ENCODE peak calls at places on chromosomes 16 and 17, in six cellular contexts. One of them, this sample, is unnamed.
A peak's percentile ranks its signal among the peaks of the same experiment; 100 is the strongest.

GRCh38 chr17:14359251-14359939 is 58.5 kb downstream of the HS3ST3B1 start:
- DNase-seq in mammary epithelial cell: no peak
- DNase-seq in fibroblast of mammary gland: no peak
- DNase-seq in mucosa of descending colon: no peak
- DNase-seq in testis: no peak
- DNase-seq in AG04449: no peak
- DNase-seq in this sample: no peak

GRCh38 chr16:84543931-84544776 is 39.7 kb upstream of the MEAK7 start:
- DNase-seq in testis: no peak
- DNase-seq in mucosa of descending colon: peak; percentile 58
- DNase-seq in AG04449: no peak
- DNase-seq in fibroblast of mammary gland: peak; percentile 31
- DNase-seq in mammary epithelial cell: no peak
- DNase-seq in this sample: no peak

GRCh38 chr17:1329745-1330343 is 50.4 kb downstream of the TRARG1 start:
- DNase-seq in mammary epithelial cell: no peak
- DNase-seq in fibroblast of mammary gland: no peak
- DNase-seq in AG04449: no peak
- DNase-seq in mucosa of descending colon: no peak
- DNase-seq in testis: no peak
- DNase-seq in this sample: no peak

GRCh38 chr16:2956566-2956956 is 7.5 kb upstream of the KREMEN2 start:
- DNase-seq in AG04449: no peak
- DNase-seq in testis: no peak
- DNase-seq in mucosa of descending colon: no peak
- DNase-seq in fibroblast of mammary gland: no peak
- DNase-seq in mammary epithelial cell: no peak
- DNase-seq in this sample: no peak

GRCh38 chr16:11780988-11781680 is 15.9 kb downstream of the ZC3H7A start:
- DNase-seq in mucosa of descending colon: no peak
- DNase-seq in AG04449: no peak
- DNase-seq in mammary epithelial cell: no peak
- DNase-seq in fibroblast of mammary gland: no peak
- DNase-seq in testis: no peak
- DNase-seq in this sample: no peak

GRCh38 chr17:3535253-3535995 is 22.2 kb downstream of the TRPV3 start:
- DNase-seq in mucosa of descending colon: peak; percentile 74
- DNase-seq in testis: peak; percentile 80
- DNase-seq in AG04449: no peak
- DNase-seq in fibroblast of mammary gland: peak; percentile 78
- DNase-seq in mammary epithelial cell: peak; percentile 34
- DNase-seq in this sample: peak; percentile 81

GRCh38 chr17:43908111-43908721 is 880 bp upstream of the MPP2 start:
- DNase-seq in testis: peak; percentile 83
- DNase-seq in AG04449: no peak
- DNase-seq in fibroblast of mammary gland: peak; percentile 69
- DNase-seq in mammary epithelial cell: no peak
- DNase-seq in mucosa of descending colon: peak; percentile 63
- DNase-seq in this sample: peak; percentile 74

GRCh38 chr17:58079300-58080033 is 3.8 kb upstream of the DYNLL2 start:
- DNase-seq in mammary epithelial cell: no peak
- DNase-seq in fibroblast of mammary gland: no peak
- DNase-seq in mucosa of descending colon: no peak
- DNase-seq in AG04449: no peak
- DNase-seq in testis: no peak
- DNase-seq in this sample: no peak

GRCh38 chr17:81556175-81556691 is 4.1 kb upstream of the FAAP100 start:
- DNase-seq in mucosa of descending colon: no peak
- DNase-seq in testis: no peak
- DNase-seq in mammary epithelial cell: no peak
- DNase-seq in fibroblast of mammary gland: peak; percentile 62
- DNase-seq in AG04449: no peak
- DNase-seq in this sample: peak; percentile 43

GRCh38 chr16:67910162-67910561 is 17.1 kb downstream of the PSKH1 start:
- DNase-seq in mucosa of descending colon: no peak
- DNase-seq in AG04449: peak; percentile 19
- DNase-seq in testis: no peak
- DNase-seq in fibroblast of mammary gland: peak; percentile 74
- DNase-seq in mammary epithelial cell: peak; percentile 81
- DNase-seq in this sample: peak; percentile 90

GRCh38 chr17:68801564-68801963 is 153.6 kb downstream of the ABCA8 start:
- DNase-seq in mammary epithelial cell: no peak
- DNase-seq in fibroblast of mammary gland: no peak
- DNase-seq in testis: no peak
- DNase-seq in AG04449: no peak
- DNase-seq in mucosa of descending colon: no peak
- DNase-seq in this sample: no peak

GRCh38 chr17:7858487-7858832 is 657 bp downstream of the CYB5D1 start:
- DNase-seq in mucosa of descending colon: peak; percentile 71
- DNase-seq in fibroblast of mammary gland: peak; percentile 48
- DNase-seq in testis: peak; percentile 57
- DNase-seq in AG04449: no peak
- DNase-seq in mammary epithelial cell: no peak
- DNase-seq in this sample: peak; percentile 61

GRCh38 chr17:64786337-64786736 is 124.2 kb upstream of the SMURF2 start:
- DNase-seq in fibroblast of mammary gland: no peak
- DNase-seq in AG04449: no peak
- DNase-seq in testis: no peak
- DNase-seq in mammary epithelial cell: peak; percentile 47
- DNase-seq in mucosa of descending colon: peak; percentile 83
- DNase-seq in this sample: no peak

GRCh38 chr17:64787921-64788271 is 125.8 kb upstream of the SMURF2 start:
- DNase-seq in fibroblast of mammary gland: no peak
- DNase-seq in AG04449: no peak
- DNase-seq in mucosa of descending colon: peak; percentile 36
- DNase-seq in mammary epithelial cell: no peak
- DNase-seq in testis: no peak
- DNase-seq in this sample: no peak

GRCh38 chr17:64785050-64785449 is 122.9 kb upstream of the SMURF2 start:
- DNase-seq in AG04449: no peak
- DNase-seq in mammary epithelial cell: no peak
- DNase-seq in fibroblast of mammary gland: no peak
- DNase-seq in testis: no peak
- DNase-seq in mucosa of descending colon: peak; percentile 32
- DNase-seq in this sample: no peak

GRCh38 chr17:64787255-64787920 is 125.3 kb upstream of the SMURF2 start:
- DNase-seq in mucosa of descending colon: peak; percentile 76
- DNase-seq in mammary epithelial cell: no peak
- DNase-seq in AG04449: no peak
- DNase-seq in fibroblast of mammary gland: no peak
- DNase-seq in testis: no peak
- DNase-seq in this sample: no peak

DNA sequence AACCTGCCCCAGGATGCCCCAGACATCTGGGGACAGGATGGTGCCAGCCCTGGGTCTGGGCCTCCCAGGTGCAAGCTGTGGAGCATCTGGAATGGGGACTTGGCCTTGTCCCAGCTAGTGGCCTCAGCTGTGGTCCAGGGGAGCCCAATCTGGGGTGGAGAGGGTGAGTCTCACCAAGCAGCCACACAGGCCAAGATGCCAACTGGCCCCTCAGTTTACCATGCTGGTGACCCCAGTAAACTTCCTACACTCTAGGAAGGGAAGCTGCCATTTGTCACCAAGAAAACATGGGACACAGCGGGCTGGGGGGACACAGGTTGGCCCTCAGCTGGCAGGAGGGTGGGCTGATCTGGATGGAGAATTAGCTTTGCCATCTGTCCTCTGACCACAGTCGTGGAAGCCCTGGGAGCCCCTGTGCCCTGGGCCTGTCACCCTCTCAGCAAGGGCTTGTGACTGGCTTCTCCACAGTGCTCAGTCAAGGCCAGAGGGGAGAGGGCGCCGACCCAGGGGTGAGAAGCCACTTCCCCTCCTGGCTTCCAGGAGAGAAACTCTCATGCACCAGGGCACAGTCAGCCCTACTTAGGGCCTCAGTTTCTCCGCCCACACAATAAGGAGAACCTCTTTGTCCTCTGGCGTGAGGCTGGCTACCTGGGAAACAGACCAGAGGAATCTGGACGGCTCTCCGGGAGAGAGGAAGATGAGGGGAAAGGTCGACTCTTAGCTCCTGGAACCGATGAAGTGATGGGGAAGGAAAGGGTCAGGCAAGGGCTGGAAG is 126.4 kb upstream of the SMURF2 start:
- DNase-seq in testis: no peak
- DNase-seq in AG04449: no peak
- DNase-seq in fibroblast of mammary gland: no peak
- DNase-seq in mammary epithelial cell: no peak
- DNase-seq in mucosa of descending colon: no peak
- DNase-seq in this sample: no peak
- TF ChIP-seq CTCF in testis: no peak
- TF ChIP-seq CTCF in AG04449: no peak
- TF ChIP-seq CTCF in fibroblast of mammary gland: no peak
- TF ChIP-seq CTCF in mammary epithelial cell: no peak
- TF ChIP-seq CTCF in mucosa of descending colon: no peak
- TF ChIP-seq CTCF in this sample: no peak

DNA sequence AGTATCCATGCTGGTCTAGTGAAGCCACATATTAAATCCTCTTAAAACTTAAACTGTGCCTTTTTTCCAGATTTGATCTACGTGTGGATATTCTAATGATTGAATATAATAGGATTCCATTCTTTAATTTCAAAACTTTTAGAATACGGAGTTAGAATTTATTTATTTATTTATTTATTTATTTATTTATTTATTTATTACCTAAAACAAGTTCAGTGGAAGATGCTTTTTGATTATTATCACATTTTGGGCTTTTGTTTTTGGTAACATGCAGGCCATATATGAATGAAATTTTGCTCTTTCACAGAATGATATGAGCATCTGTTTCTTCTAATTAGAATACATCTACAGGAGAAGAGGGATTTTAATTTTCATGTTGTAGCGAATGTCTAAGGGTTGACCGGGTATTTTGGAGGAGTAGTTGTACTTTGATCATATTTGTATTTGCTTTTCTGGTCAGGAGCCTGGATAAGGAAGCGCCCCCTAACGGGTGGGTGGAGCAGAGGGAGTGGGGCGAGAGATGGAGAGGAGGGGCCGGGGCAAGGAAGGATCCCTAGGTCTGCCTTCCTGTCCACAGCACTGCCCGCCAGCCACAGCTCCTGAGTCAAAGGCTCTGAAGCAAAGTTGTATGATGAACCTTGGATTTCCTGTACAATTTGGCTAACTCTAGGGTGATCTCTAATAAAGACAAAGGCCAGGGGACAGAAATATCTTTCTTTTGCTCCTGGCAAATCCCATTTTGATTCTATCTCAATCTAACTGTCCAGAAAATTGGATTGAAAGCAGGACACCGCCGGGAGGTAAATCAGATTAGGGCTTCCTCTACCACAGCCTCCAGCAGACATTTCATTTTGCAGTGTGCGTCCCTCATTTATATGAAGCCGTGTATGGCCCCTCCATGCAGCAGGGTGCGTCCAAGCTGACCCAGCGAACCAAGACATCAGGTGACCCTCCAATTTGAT is 149.1 kb downstream of the PRKCA start:
- DNase-seq in testis: no peak
- DNase-seq in mammary epithelial cell: no peak
- DNase-seq in mucosa of descending colon: peak; percentile 78
- DNase-seq in fibroblast of mammary gland: no peak
- DNase-seq in AG04449: no peak
- DNase-seq in this sample: no peak
- TF ChIP-seq CTCF in testis: no peak
- TF ChIP-seq CTCF in mammary epithelial cell: no peak
- TF ChIP-seq CTCF in mucosa of descending colon: no peak
- TF ChIP-seq CTCF in fibroblast of mammary gland: no peak
- TF ChIP-seq CTCF in AG04449: no peak
- TF ChIP-seq CTCF in this sample: no peak

GRCh38 chr17:78852709-78853111 is 12.1 kb upstream of the USP36 start:
- DNase-seq in mammary epithelial cell: no peak
- DNase-seq in fibroblast of mammary gland: peak; percentile 18
- DNase-seq in AG04449: no peak
- DNase-seq in testis: peak; percentile 60
- DNase-seq in mucosa of descending colon: no peak
- DNase-seq in this sample: no peak
- TF ChIP-seq CTCF in mammary epithelial cell: no peak
- TF ChIP-seq CTCF in fibroblast of mammary gland: peak; percentile 8
- TF ChIP-seq CTCF in AG04449: no peak
- TF ChIP-seq CTCF in testis: peak; percentile 3
- TF ChIP-seq CTCF in mucosa of descending colon: no peak
- TF ChIP-seq CTCF in this sample: no peak

GRCh38 chr17:33716937-33717336 is 423.8 kb upstream of the ASIC2 start:
- DNase-seq in mucosa of descending colon: no peak
- DNase-seq in AG04449: no peak
- DNase-seq in fibroblast of mammary gland: no peak
- DNase-seq in mammary epithelial cell: no peak
- DNase-seq in testis: no peak
- DNase-seq in this sample: no peak

GRCh38 chr17:33709881-33710280 is 416.8 kb upstream of the ASIC2 start:
- DNase-seq in fibroblast of mammary gland: no peak
- DNase-seq in testis: no peak
- DNase-seq in AG04449: no peak
- DNase-seq in mammary epithelial cell: no peak
- DNase-seq in mucosa of descending colon: no peak
- DNase-seq in this sample: no peak

DNA sequence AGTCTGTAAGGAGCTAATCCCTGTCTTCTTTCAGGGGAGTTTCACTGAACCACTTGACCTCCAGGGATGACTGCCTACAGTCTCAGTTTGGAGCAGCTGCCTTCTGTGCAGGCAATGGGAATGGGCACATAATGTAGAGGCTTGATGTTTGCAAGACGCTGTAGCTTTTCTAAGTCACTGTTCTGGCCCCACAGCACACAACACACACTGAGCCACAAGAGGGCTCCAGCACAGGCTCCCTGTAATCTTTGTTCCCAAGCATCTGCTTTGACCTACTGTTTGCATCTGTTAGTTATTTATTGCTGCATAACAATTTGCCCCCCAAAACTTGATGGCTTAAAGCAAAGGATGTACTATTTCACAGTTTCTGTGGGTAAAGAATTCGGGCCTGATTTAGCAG is 419.0 kb upstream of the ASIC2 start:
- DNase-seq in AG04449: no peak
- DNase-seq in mucosa of descending colon: no peak
- DNase-seq in mammary epithelial cell: no peak
- DNase-seq in fibroblast of mammary gland: no peak
- DNase-seq in testis: peak; percentile 17
- DNase-seq in this sample: no peak
- TF ChIP-seq CTCF in AG04449: no peak
- TF ChIP-seq CTCF in mucosa of descending colon: no peak
- TF ChIP-seq CTCF in mammary epithelial cell: no peak
- TF ChIP-seq CTCF in fibroblast of mammary gland: no peak
- TF ChIP-seq CTCF in testis: no peak
- TF ChIP-seq CTCF in this sample: no peak

This sample was measured in foreskin fibroblast.